ENCODE peak calls at places on chromosomes 11 and 22, in eight cellular contexts. A is stimulated activated CD8-positive, alpha-beta memory T cell treated with anti-CD3 and anti-CD28 coated beads, Interleukin-4, amount 100 ng/mL, for 1 hour; J is HuH-7; I is fibroblast of pulmonary artery; S is posterior cingulate gyrus; L is NCI-H1105; W is progenitor cell of endocrine pancreas; U is stimulated activated CD4-positive, alpha-beta T cell treated with anti-CD3 and anti-CD28 coated beads, Interleukin-12 subunit alpha, Interleukin-12 subunit beta, amount 100 ng/mL, for 4 hours. X is an unnamed sample.

GRCh38 chr11:63019506-63019905 is 3.9 kb upstream of the SLC22A8 start:
- DNase-seq in U (no peak), W (no peak), J (no peak), I (no peak), L (no peak), A (no peak), S (peak), X (no peak)

GRCh38 chr11:83827940-83828554 is 541.9 kb upstream of the CCDC90B start:
- DNase-seq in W (no peak), U (no peak), A (no peak), I (peak), S (no peak), J (peak), L (peak), X (peak)

GRCh38 chr11:57345555-57346151 is 7.5 kb downstream of the P2RX3 start:
- DNase-seq in U (peak), J (peak), S (peak), I (peak), L (peak), A (peak), W (peak), X (peak)

GRCh38 chr11:133809525-133810178 is 35.7 kb downstream of the SPATA19 start:
- DNase-seq in W (no peak), L (no peak), A (no peak), U (no peak), J (no peak), S (no peak), I (no peak), X (no peak)

GRCh38 chr11:119365071-119365591 is 16.4 kb downstream of the USP2 start:
- DNase-seq in J (no peak), W (no peak), A (no peak), L (no peak), I (no peak), S (peak), U (no peak), X (no peak)

GRCh38 chr22:37769056-37769455 is 38.7 kb upstream of the GCAT start:
- DNase-seq in L (no peak), S (no peak), I (no peak), U (no peak), J (no peak), W (no peak), A (no peak), X (no peak)

GRCh38 chr11:20355221-20356219 is 8.0 kb upstream of the HTATIP2 start:
- DNase-seq in I (peak), J (peak), S (peak), W (no peak), L (no peak), U (peak), A (no peak), X (peak)

GRCh38 chr11:13760115-13760514 is 91.6 kb downstream of the FAR1 start:
- DNase-seq in S (no peak), J (no peak), A (no peak), I (no peak), L (no peak), U (no peak), W (no peak), X (no peak)

GRCh38 chr11:71255323-71255722 is 2.9 kb upstream of the SHANK2 start:
- DNase-seq in A (no peak), J (no peak), W (no peak), U (no peak), S (no peak), I (no peak), L (no peak), X (no peak)

GRCh38 chr22:23529166-23530103 is 50.7 kb downstream of the IGLL1 start:
- DNase-seq in J (no peak), U (no peak), L (no peak), A (no peak), S (peak), W (no peak), I (no peak), X (no peak)

GRCh38 chr22:22458896-22459588 is 49.5 kb downstream of the ZNF280B start:
- DNase-seq in A (no peak), J (no peak), L (no peak), W (no peak), U (no peak), I (no peak), S (no peak), X (no peak)

GRCh38 chr22:45271667-45272188 is 13.0 kb upstream of the UPK3A start:
- DNase-seq in L (no peak), I (no peak), A (no peak), J (no peak), W (no peak), S (no peak), U (no peak), X (peak)

GRCh38 chr11:215581-216037 is 8.1 kb downstream of the RIC8A start:
- DNase-seq in A (no peak), S (peak), I (no peak), U (no peak), L (no peak), W (no peak), J (no peak), X (peak)